ENCODE peak calls at places on chromosomes 7 and 10, in five cellular contexts. W is germinal center, G is RPMI7951, R is AML-193, A is nucleus accumbens. K is an unnamed sample.

GRCh38 chr10:131214521-131215244 is 96.8 kb downstream of the TCERG1L start:
- DNase-seq in W (no peak), G (no peak), R (no peak), A (no peak), K (no peak)

GRCh38 chr7:42831051-42831952 is 80.6 kb downstream of the C7orf25 start:
- DNase-seq in W (no peak), G (peak; percentile 49), R (peak; percentile 1), A (no peak), K (no peak)

GRCh38 chr10:133214468-133215410 is 15.3 kb upstream of the UTF1 start:
- DNase-seq in W (no peak), G (no peak), R (no peak), A (no peak), K (no peak)

GRCh38 chr7:45035909-45036308 is 35.9 kb downstream of the CCM2 start:
- DNase-seq in W (no peak), G (no peak), R (no peak), A (no peak), K (no peak)

GRCh38 chr10:93208717-93209464 is 135.2 kb downstream of the CYP26A1 start:
- DNase-seq in W (no peak), G (peak; percentile 79), R (no peak), A (no peak), K (no peak)

GRCh38 chr10:129140861-129141260 is 326.2 kb upstream of the MGMT start:
- DNase-seq in W (peak; percentile 40), G (no peak), R (no peak), A (peak; percentile 2), K (no peak)

GRCh38 chr10:60907972-60908371 is 36.0 kb downstream of the RHOBTB1 start:
- DNase-seq in W (no peak), G (no peak), R (no peak), A (no peak), K (no peak)

GRCh38 chr7:191105-192034 is 1.0 kb upstream of the FAM20C start:
- DNase-seq in W (no peak), G (peak; percentile 99), R (no peak), A (peak; percentile 60), K (peak; percentile 83)

GRCh38 chr7:39073432-39073831 is 95.7 kb downstream of the POU6F2 start:
- DNase-seq in W (no peak), G (no peak), R (no peak), A (no peak), K (no peak)

GRCh38 chr7:80392229-80393169 is 119.4 kb downstream of the GNAT3 start:
- DNase-seq in W (no peak), G (peak; percentile 19), R (peak; percentile 9), A (no peak), K (peak; percentile 52)

GRCh38 chr7:142539901-142540300 is 209.4 kb upstream of the PRSS1 start:
- DNase-seq in W (no peak), G (peak; percentile 72), R (no peak), A (no peak), K (no peak)

GRCh38 chr7:101947899-101948298 is 130.5 kb downstream of the CUX1 start:
- DNase-seq in W (no peak), G (peak; percentile 45), R (no peak), A (no peak), K (peak; percentile 59)

GRCh38 chr7:122942765-122943164 is 52.7 kb downstream of the TAS2R16 start:
- DNase-seq in W (no peak), G (no peak), R (no peak), A (no peak), K (no peak)

GRCh38 chr7:74396993-74397392 is 56.7 kb upstream of the GTF2IRD1 start:
- DNase-seq in W (no peak), G (no peak), R (no peak), A (no peak), K (no peak)

GRCh38 chr7:30511494-30511893 is 6.9 kb upstream of the GGCT start:
- DNase-seq in W (no peak), G (no peak), R (no peak), A (no peak), K (no peak)

GRCh38 chr7:123026251-123026650 is 30.8 kb upstream of the TAS2R16 start:
- DNase-seq in W (no peak), G (no peak), R (no peak), A (no peak), K (no peak)

K was measured in DMS 273 treated with DMSO at 0.1 percent for 48 hours.